ENCODE peak calls at places on chromosomes 7 and 10, in seven cellular contexts. B is kidney tubule cell; J is stimulated activated naive CD8-positive, alpha-beta T cell treated with anti-CD3 and anti-CD28 coated beads, Interleukin-15, Interleukin-2, amounts not matched to agents 100 U/mL and 50 U/mL, for 24 hours; P is pulmonary artery endothelial cell; K is stimulated activated CD4-positive, alpha-beta T cell treated with anti-CD3 and anti-CD28 coated beads, Interleukin-1b, Interleukin-23, amount 100 ng/mL, for 1 hour; I is lung microvascular endothelial cell; X is left cardiac atrium. R is an unnamed sample.

GRCh38 chr10:73940634-73941221 is 29.8 kb downstream of the PLAU start:
- DNase-seq in B (peak; percentile 79), J (peak; percentile 90), P (peak; percentile 11), K (peak; percentile 68), I (peak; percentile 73), X (peak; percentile 92), R (peak; percentile 68)

GRCh38 chr7:98556288-98556687 is 60.8 kb upstream of the NPTX2 start:
- DNase-seq in B (peak; percentile 6), J (no peak), P (no peak), K (no peak), I (no peak), X (no peak), R (no peak)

GRCh38 chr7:28919510-28919909 is 38.6 kb downstream of the TRIL start:
- DNase-seq in B (no peak), J (no peak), P (peak; percentile 24), K (no peak), I (peak; percentile 48), X (no peak), R (no peak)

GRCh38 chr10:47037654-47038425 is 126.6 kb downstream of the PTPN20 start:
- DNase-seq in B (no peak), J (no peak), P (no peak), K (no peak), I (no peak), X (peak; percentile 10), R (no peak)

GRCh38 chr10:43598447-43598846 is 7.8 kb upstream of the ZNF485 start:
- DNase-seq in B (no peak), J (no peak), P (no peak), K (no peak), I (no peak), X (no peak), R (no peak)

GRCh38 chr10:100340948-100341847 is 5.8 kb upstream of the SCD start:
- DNase-seq in B (no peak), J (no peak), P (no peak), K (no peak), I (no peak), X (peak; percentile 38), R (no peak)

GRCh38 chr10:129099992-129100391 is 367.0 kb upstream of the MGMT start:
- DNase-seq in B (no peak), J (no peak), P (no peak), K (no peak), I (no peak), X (no peak), R (no peak)

GRCh38 chr10:60877066-60877776 is 66.8 kb downstream of the RHOBTB1 start:
- DNase-seq in B (peak; percentile 17), J (no peak), P (no peak), K (no peak), I (no peak), X (no peak), R (no peak)

GRCh38 chr7:96408881-96409280 is 87.0 kb upstream of the SLC25A13 start:
- DNase-seq in B (no peak), J (no peak), P (no peak), K (no peak), I (no peak), X (no peak), R (no peak)

GRCh38 chr10:17744395-17744841 is 7.6 kb upstream of the TMEM236 start:
- DNase-seq in B (no peak), J (no peak), P (peak; percentile 63), K (no peak), I (peak; percentile 72), X (no peak), R (no peak)

GRCh38 chr10:47161465-47161864 is 138.5 kb upstream of the GDF10 start:
- DNase-seq in B (no peak), J (no peak), P (no peak), K (no peak), I (no peak), X (no peak), R (no peak)

GRCh38 chr10:44419790-44420549 is 35.1 kb upstream of the CXCL12 start:
- DNase-seq in B (no peak), J (no peak), P (no peak), K (no peak), I (no peak), X (no peak), R (no peak)

GRCh38 chr10:120598377-120598776 is 141.3 kb downstream of the PLPP4 start:
- DNase-seq in B (no peak), J (no peak), P (no peak), K (no peak), I (no peak), X (no peak), R (no peak)

GRCh38 chr10:31942892-31943291 is 14.3 kb upstream of the ARHGAP12 start:
- DNase-seq in B (no peak), J (no peak), P (no peak), K (no peak), I (no peak), X (no peak), R (no peak)

GRCh38 chr10:77846718-77847311 is 79.7 kb downstream of the DLG5 start:
- DNase-seq in B (peak; percentile 66), J (peak; percentile 72), P (peak; percentile 11), K (no peak), I (peak; percentile 69), X (peak; percentile 73), R (peak; percentile 68)

GRCh38 chr10:10498781-10499180 is 518.9 kb upstream of the CELF2 start:
- DNase-seq in B (no peak), J (no peak), P (no peak), K (no peak), I (no peak), X (no peak), R (no peak)

GRCh38 chr7:99380823-99381663 is 6.5 kb downstream of the ARPC1B start:
- DNase-seq in B (peak; percentile 68), J (peak; percentile 87), P (no peak), K (peak; percentile 81), I (peak; percentile 41), X (no peak), R (no peak)